ENCODE peak calls at places on chromosomes 13 and 19, in four cellular contexts. S is GM23338, Y is A549, C is K562. U is an unnamed sample.

GRCh38 chr13:49315036-49315565 is 67.4 kb downstream of the CDADC1 start:
- DNase-seq in S (no peak), Y (no peak), C (no peak), U (no peak)

GRCh38 chr19:38304866-38305429 is 897 bp downstream of the C19orf33 start:
- DNase-seq in S (peak), Y (peak), C (peak), U (peak)

GRCh38 chr19:53103903-53104203 is 631 bp upstream of the ZNF160 start:
- DNase-seq in S (no peak), Y (peak), C (no peak), U (no peak)

GRCh38 chr13:103935117-103935516 is 868.9 kb upstream of the SLC10A2 start:
- DNase-seq in S (peak), Y (no peak), C (no peak), U (no peak)

GRCh38 chr19:54517483-54517882 is 14.9 kb downstream of the LAIR2 start:
- DNase-seq in S (peak), Y (peak), C (peak), U (peak)

GRCh38 chr13:37319041-37319443 is 213.6 kb upstream of the CSNK1A1L start:
- DNase-seq in S (no peak), Y (no peak), C (no peak), U (no peak)

GRCh38 chr19:19040417-19040816 is 7.0 kb downstream of the ARMC6 start:
- DNase-seq in S (no peak), Y (no peak), C (no peak), U (peak)

GRCh38 chr19:1768248-1768647 is 14.9 kb downstream of the ONECUT3 start:
- DNase-seq in S (peak), Y (no peak), C (peak), U (peak)

GRCh38 chr13:74443623-74444022 is 309.4 kb upstream of the KLF12 start:
- DNase-seq in S (no peak), Y (peak), C (no peak), U (no peak)

GRCh38 chr19:49222011-49222410 is 64.4 kb downstream of the TRPM4 start:
- DNase-seq in S (no peak), Y (no peak), C (peak), U (no peak)

GRCh38 chr19:48489608-48490216 is 20.5 kb downstream of the CYTH2 start:
- DNase-seq in S (peak), Y (peak), C (peak), U (peak)

GRCh38 chr13:66967825-66968597 is 262.1 kb downstream of the PCDH9 start:
- DNase-seq in S (no peak), Y (no peak), C (no peak), U (no peak)

GRCh38 chr13:20400774-20401173 is 124.9 kb downstream of the CRYL1 start:
- DNase-seq in S (no peak), Y (no peak), C (no peak), U (no peak)

GRCh38 chr13:77171451-77171850 is 144.5 kb upstream of the FBXL3 start:
- DNase-seq in S (no peak), Y (no peak), C (no peak), U (no peak)

GRCh38 chr13:30805603-30806011 is 70.3 kb downstream of the ALOX5AP start:
- DNase-seq in S (peak), Y (no peak), C (no peak), U (peak)

GRCh38 chr13:102870677-102871415 is 25.0 kb downstream of the ERCC5 start:
- DNase-seq in S (peak), Y (peak), C (peak), U (peak)

GRCh38 chr19:2199215-2199614 is 35.5 kb downstream of the DOT1L start:
- DNase-seq in S (peak), Y (peak), C (peak), U (no peak)

GRCh38 chr13:47459512-47459911 is 541.6 kb downstream of the SUCLA2 start:
- DNase-seq in S (peak), Y (no peak), C (no peak), U (no peak)

GRCh38 chr19:2118438-2118837 is 21.7 kb downstream of the IZUMO4 start:
- DNase-seq in S (no peak), Y (no peak), C (no peak), U (no peak)

GRCh38 chr13:24680258-24680920 is at the start of gene ATP12A:
- DNase-seq in S (peak), Y (no peak), C (no peak), U (no peak)

GRCh38 chr13:34731486-34731885 is 210.6 kb upstream of the NBEA start:
- DNase-seq in S (no peak), Y (no peak), C (no peak), U (no peak)

GRCh38 chr19:56066152-56067023 is 54.7 kb downstream of the ZNF787 start:
- DNase-seq in S (peak), Y (peak), C (peak), U (peak)

GRCh38 chr19:679418-680286 is 3.5 kb downstream of the FSTL3 start:
- DNase-seq in S (peak), Y (peak), C (peak), U (no peak)

GRCh38 chr19:51272183-51272817 is 21.4 kb downstream of the SIGLECL1 start:
- DNase-seq in S (peak), Y (no peak), C (peak), U (no peak)
- TF ChIP-seq JUNB in S (no peak), Y (no peak), C (no peak), U (no peak)

DNA sequence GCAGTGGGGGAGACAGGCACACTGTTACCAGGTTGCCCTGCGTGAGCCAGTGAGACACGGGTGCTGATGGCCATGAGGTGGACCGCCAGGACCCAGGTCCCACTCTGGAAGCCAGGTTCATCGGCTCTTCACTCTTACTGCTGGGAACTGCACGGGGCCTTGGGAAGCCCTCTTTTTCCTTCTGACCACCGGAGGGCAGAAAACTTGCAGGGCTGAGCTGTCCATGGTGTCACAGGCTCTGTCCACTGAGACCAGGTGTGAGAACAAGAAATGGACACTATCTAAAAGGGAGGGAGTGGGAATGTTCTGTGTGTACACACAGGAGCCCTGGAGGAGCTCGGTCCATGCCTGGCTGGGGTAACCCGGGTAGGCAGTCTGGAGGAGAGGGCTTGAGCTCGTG is 93.4 kb downstream of the UQCRFS1 start:
- DNase-seq in S (peak), Y (no peak), C (no peak), U (no peak)
- TF ChIP-seq JUNB in S (no peak), Y (no peak), C (no peak), U (no peak)

GRCh38 chr13:111899714-111900389 is 167.1 kb upstream of the SOX1 start:
- DNase-seq in S (no peak), Y (no peak), C (no peak), U (no peak)

GRCh38 chr13:111898956-111899713 is 167.8 kb upstream of the SOX1 start:
- DNase-seq in S (no peak), Y (no peak), C (no peak), U (no peak)

GRCh38 chr13:111897846-111898215 is 169.1 kb upstream of the SOX1 start:
- DNase-seq in S (no peak), Y (no peak), C (no peak), U (no peak)

GRCh38 chr13:111895896-111896821 is 170.8 kb upstream of the SOX1 start:
- DNase-seq in S (no peak), Y (no peak), C (no peak), U (no peak)

DNA sequence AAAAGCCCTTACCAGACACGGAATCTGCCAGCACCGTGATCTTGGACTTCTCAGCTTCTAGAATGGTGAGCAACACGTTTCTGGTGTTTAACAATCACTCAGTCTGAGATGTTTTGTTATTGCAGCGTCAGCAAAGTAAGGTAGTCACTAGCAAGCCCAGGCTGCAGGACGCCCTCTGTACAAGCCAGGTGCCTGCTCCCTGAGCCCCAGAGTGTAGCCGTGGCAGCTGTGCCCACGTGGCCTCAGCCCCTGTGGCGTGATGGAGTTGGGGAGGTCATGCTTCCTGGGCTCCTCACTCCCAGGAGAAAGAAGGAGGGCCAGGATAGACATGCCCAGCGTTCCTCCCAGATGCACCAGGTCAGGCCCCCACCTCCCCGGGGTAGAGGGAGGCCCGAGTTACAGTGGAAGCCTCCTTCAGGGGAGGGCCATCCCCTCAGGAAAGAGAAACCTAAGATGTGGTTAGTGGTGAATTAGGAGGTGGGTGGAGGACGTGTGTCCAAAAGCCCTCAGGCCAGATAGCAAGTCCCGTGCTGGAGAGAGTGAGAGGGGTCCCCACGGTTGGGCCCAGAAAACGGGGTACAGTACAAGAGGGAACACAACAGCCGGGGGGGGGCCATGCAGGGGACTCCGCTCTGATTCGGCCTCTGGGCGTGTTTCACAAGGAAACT is 169.6 kb upstream of the SOX1 start:
- DNase-seq in S (no peak), Y (no peak), C (no peak), U (no peak)
- TF ChIP-seq JUNB in S (no peak), Y (no peak), C (no peak), U (no peak)

GRCh38 chr19:39807846-39808364 is 26.1 kb downstream of the DYRK1B start:
- DNase-seq in S (no peak), Y (no peak), C (no peak), U (no peak)
- TF ChIP-seq JUNB in S (no peak), Y (no peak), C (no peak), U (no peak)

GRCh38 chr19:4582112-4582553 is 22.6 kb upstream of the SEMA6B start:
- DNase-seq in S (peak), Y (no peak), C (no peak), U (peak)

GRCh38 chr19:4584670-4585460 is 25.4 kb upstream of the SEMA6B start:
- DNase-seq in S (peak), Y (no peak), C (peak), U (no peak)

GRCh38 chr19:4585556-4585955 is 26.1 kb upstream of the SEMA6B start:
- DNase-seq in S (no peak), Y (no peak), C (no peak), U (no peak)

GRCh38 chr19:4582980-4583842 is 23.7 kb upstream of the SEMA6B start:
- DNase-seq in S (no peak), Y (no peak), C (no peak), U (peak)

GRCh38 chr19:4583961-4584669 is 24.6 kb upstream of the SEMA6B start:
- DNase-seq in S (peak), Y (no peak), C (peak), U (peak)
- TF ChIP-seq JUNB in S (no peak), Y (no peak), C (no peak), U (no peak)

GRCh38 chr13:93729383-93729782 is 502.8 kb downstream of the GPC6 start:
- DNase-seq in S (no peak), Y (no peak), C (no peak), U (no peak)

GRCh38 chr13:93724187-93724586 is 497.6 kb downstream of the GPC6 start:
- DNase-seq in S (no peak), Y (no peak), C (no peak), U (no peak)

GRCh38 chr13:93723316-93723715 is 496.7 kb downstream of the GPC6 start:
- DNase-seq in S (no peak), Y (no peak), C (no peak), U (no peak)

GRCh38 chr13:93727301-93728141 is 500.9 kb downstream of the GPC6 start:
- DNase-seq in S (no peak), Y (no peak), C (no peak), U (peak)

GRCh38 chr13:93726173-93727019 is 499.8 kb downstream of the GPC6 start:
- DNase-seq in S (peak), Y (no peak), C (no peak), U (no peak)
- TF ChIP-seq JUNB in S (no peak), Y (no peak), C (no peak), U (no peak)

U was measured in HepG2.